ENCODE peak calls at places on chromosome 18, in seven cellular contexts. H is spleen, V is fibroblast of lung, E is HCT116, F is fibroblast of villous mesenchyme, N is tibial nerve, J is GM12865. X is an unnamed sample.

GRCh38 chr18:5619381-5619780 is 75.6 kb upstream of the EPB41L3 start:
- DNase-seq in N (no peak), V (no peak), J (no peak), E (no peak), H (no peak), F (no peak), X (no peak)

GRCh38 chr18:77039196-77040140 is 93.1 kb downstream of the MBP start:
- DNase-seq in H (no peak), J (no peak), V (peak), N (no peak), F (no peak), E (no peak), X (no peak)

GRCh38 chr18:77131652-77132368 is 773 bp downstream of the MBP start:
- DNase-seq in V (no peak), N (peak), H (peak), E (no peak), F (peak), J (peak), X (peak)

GRCh38 chr18:77108001-77108692 is 24.4 kb downstream of the MBP start:
- DNase-seq in V (peak), F (peak), J (peak), E (no peak), H (no peak), N (no peak), X (peak)

GRCh38 chr18:21960189-21960588 is 209.2 kb upstream of the GATA6 start:
- DNase-seq in V (peak), H (no peak), N (no peak), E (no peak), J (no peak), F (peak), X (no peak)

GRCh38 chr18:22088976-22089375 is 80.4 kb upstream of the GATA6 start:
- DNase-seq in E (no peak), J (no peak), N (no peak), V (no peak), H (no peak), F (no peak), X (no peak)

GRCh38 chr18:56062931-56063330 is 474.9 kb upstream of the TCF4 start:
- DNase-seq in J (no peak), E (no peak), H (no peak), V (no peak), N (no peak), F (no peak), X (no peak)

GRCh38 chr18:27921904-27922541 is 254.9 kb downstream of the CDH2 start:
- DNase-seq in N (no peak), V (peak), F (peak), E (peak), J (no peak), H (no peak), X (no peak)

GRCh38 chr18:66749030-66749429 is 145.1 kb upstream of the CDH19 start:
- DNase-seq in J (no peak), N (no peak), H (no peak), E (no peak), V (peak), F (no peak), X (no peak)

GRCh38 chr18:74281011-74281638 is 10.6 kb downstream of the CYB5A start:
- DNase-seq in F (no peak), E (no peak), V (no peak), J (no peak), N (no peak), H (no peak), X (no peak)

GRCh38 chr18:70384181-70384790 is 95.4 kb downstream of the SOCS6 start:
- DNase-seq in F (peak), H (no peak), V (peak), N (no peak), E (peak), J (no peak), X (peak)

GRCh38 chr18:72866901-72867701 is 686 bp downstream of the NETO1 start:
- DNase-seq in E (no peak), N (no peak), J (no peak), F (no peak), H (peak), V (peak), X (no peak)

GRCh38 chr18:3716116-3716660 is 266.2 kb downstream of the TGIF1 start:
- DNase-seq in N (no peak), H (no peak), F (no peak), E (no peak), V (no peak), J (no peak), X (no peak)

GRCh38 chr18:76460482-76460881 is 34.6 kb downstream of the ZNF516 start:
- DNase-seq in H (no peak), E (no peak), J (no peak), V (peak), N (no peak), F (peak), X (no peak)

GRCh38 chr18:32091724-32092421 is at the start of gene RNF138:
- DNase-seq in F (peak), N (peak), H (peak), V (peak), J (peak), E (peak), X (peak)

GRCh38 chr18:55432307-55433040 is 155.5 kb downstream of the TCF4 start:
- DNase-seq in E (no peak), F (no peak), N (no peak), H (no peak), V (no peak), J (no peak), X (no peak)

GRCh38 chr18:46341989-46342525 is 237.9 kb downstream of the HAUS1 start:
- DNase-seq in E (no peak), N (no peak), F (no peak), H (peak), V (no peak), J (no peak), X (peak)

GRCh38 chr18:42792731-42793130 is 322.8 kb downstream of the RIT2 start:
- DNase-seq in J (no peak), H (no peak), V (peak), N (no peak), F (no peak), E (no peak), X (no peak)

GRCh38 chr18:77181950-77182707 is 49.5 kb upstream of the MBP start:
- DNase-seq in F (no peak), E (no peak), N (no peak), J (no peak), V (no peak), H (no peak), X (no peak)

GRCh38 chr18:50602466-50602865 is 42.6 kb downstream of the MAPK4 start:
- DNase-seq in F (no peak), N (no peak), E (no peak), V (peak), H (no peak), J (no peak), X (no peak)

GRCh38 chr18:57210101-57210661 is 63.3 kb downstream of the BOD1L2 start:
- DNase-seq in V (peak), H (no peak), F (peak), N (peak), J (no peak), E (peak), X (peak)

GRCh38 chr18:4093676-4094075 is 361.4 kb downstream of the DLGAP1 start:
- DNase-seq in E (no peak), V (no peak), N (no peak), F (no peak), J (no peak), H (no peak), X (no peak)

GRCh38 chr18:46338213-46338612 is 234.0 kb downstream of the HAUS1 start:
- DNase-seq in H (peak), N (no peak), F (no peak), V (no peak), E (no peak), J (no peak), X (peak)

GRCh38 chr18:51345848-51346391 is 148.4 kb upstream of the MEX3C start:
- DNase-seq in N (no peak), E (no peak), J (no peak), H (no peak), F (no peak), V (no peak), X (no peak)

GRCh38 chr18:59837586-59837985 is 62.2 kb upstream of the PMAIP1 start:
- DNase-seq in V (peak), E (peak), J (peak), H (no peak), F (peak), N (no peak), X (peak)

GRCh38 chr18:23852236-23853045 is 162.1 kb upstream of the TTC39C start:
- DNase-seq in J (no peak), N (no peak), V (no peak), F (peak), E (no peak), H (no peak), X (no peak)
- H3K4me3 ChIP-seq in J (no peak), N (no peak), V (no peak), F (no peak), E (no peak), H (no peak), X (no peak)

DNA sequence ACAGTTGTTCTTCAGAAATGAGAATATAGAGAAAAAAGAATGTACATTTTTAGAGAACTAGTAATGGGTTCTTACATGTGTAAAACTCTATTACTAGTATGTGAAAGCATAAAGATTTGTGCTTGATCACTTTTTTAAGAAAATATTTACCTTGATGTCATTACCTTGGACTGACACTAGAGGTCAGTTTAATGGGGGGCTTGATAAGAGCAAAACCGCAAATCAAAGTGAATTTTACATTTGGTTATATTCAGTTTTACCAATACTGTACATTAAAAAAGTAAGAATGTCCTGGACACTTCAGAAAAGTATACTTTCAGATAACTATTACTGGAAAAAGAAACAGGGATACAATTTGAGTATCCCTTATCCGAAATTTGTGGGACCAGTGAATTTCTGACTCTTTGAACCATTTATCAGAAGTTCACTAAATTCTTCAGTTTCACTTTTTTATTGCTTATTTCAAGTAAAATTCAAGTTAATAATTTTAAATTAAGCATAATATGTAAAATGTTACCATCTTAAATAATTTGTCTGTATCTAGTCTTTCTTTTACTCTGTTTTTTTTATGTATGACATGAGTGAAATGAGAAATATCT is 1149.5 kb downstream of the DSC3 start:
- DNase-seq in N (no peak), V (peak), E (no peak), J (peak), H (no peak), F (peak), X (peak)
- TF ChIP-seq CTCF in N (no peak), V (peak), E (peak), J (peak), H (peak), F (peak), X (peak)

GRCh38 chr18:12318334-12318697 is 10.3 kb downstream of the TUBB6 start:
- DNase-seq in V (no peak), N (no peak), H (peak), J (no peak), F (no peak), E (no peak), X (no peak)
- H3K4me3 ChIP-seq in V (no peak), N (no peak), H (no peak), J (no peak), F (no peak), E (no peak), X (no peak)

GRCh38 chr18:44320619-44321460 is 359.8 kb upstream of the SETBP1 start:
- DNase-seq in E (no peak), J (no peak), N (no peak), H (no peak), F (no peak), V (no peak), X (peak)
- TF ChIP-seq CTCF in E (no peak), J (no peak), N (no peak), H (no peak), F (no peak), V (no peak), X (peak)

DNA sequence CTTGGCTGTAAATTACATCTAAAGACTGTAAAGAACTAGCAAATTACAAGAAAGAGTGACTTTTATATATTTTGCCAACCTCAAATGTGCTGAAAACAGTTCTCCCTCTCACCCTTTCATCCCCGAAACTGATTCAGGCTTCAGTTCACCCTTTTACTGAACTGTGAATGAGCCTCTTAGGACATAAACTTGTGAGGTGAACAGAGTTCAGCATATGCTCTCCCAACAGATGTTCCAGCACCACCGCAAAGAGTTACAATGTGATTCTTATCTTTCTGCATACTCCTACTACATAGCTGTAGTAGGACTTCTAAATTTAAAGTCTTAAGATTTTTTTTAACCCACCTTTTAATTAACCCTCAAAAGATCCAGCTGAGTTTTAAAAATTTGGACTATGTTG is 1.2 kb upstream of the ZCCHC2 start:
- DNase-seq in J (no peak), E (no peak), F (peak), H (no peak), V (peak), N (no peak), X (peak)
- H3K4me3 ChIP-seq in J (peak), E (peak), F (peak), H (peak), V (peak), N (no peak), X (peak)

GRCh38 chr18:79203017-79203605 is 133.9 kb downstream of the ATP9B start:
- DNase-seq in N (no peak), E (peak), J (no peak), V (peak), F (no peak), H (no peak), X (no peak)

GRCh38 chr18:79195716-79196683 is 126.8 kb downstream of the ATP9B start:
- DNase-seq in E (no peak), H (no peak), F (no peak), V (no peak), J (no peak), N (no peak), X (no peak)

GRCh38 chr18:79200546-79201268 is 131.5 kb downstream of the ATP9B start:
- DNase-seq in V (peak), E (peak), J (peak), F (peak), H (no peak), N (no peak), X (peak)

GRCh38 chr18:79197531-79197930 is 128.3 kb downstream of the ATP9B start:
- DNase-seq in H (no peak), F (no peak), J (no peak), E (no peak), V (no peak), N (no peak), X (no peak)

GRCh38 chr18:79199691-79200374 is 130.6 kb downstream of the ATP9B start:
- DNase-seq in J (no peak), V (peak), H (no peak), N (no peak), E (no peak), F (peak), X (no peak)
- TF ChIP-seq CTCF in J (no peak), V (no peak), H (no peak), N (no peak), E (no peak), F (peak), X (no peak)

GRCh38 chr18:9716375-9716774 is 8.3 kb downstream of the RAB31 start:
- DNase-seq in V (no peak), E (no peak), H (no peak), F (no peak), J (no peak), N (no peak), X (no peak)

GRCh38 chr18:9714832-9715343 is 6.8 kb downstream of the RAB31 start:
- DNase-seq in F (no peak), E (no peak), H (no peak), N (no peak), V (no peak), J (no peak), X (no peak)

GRCh38 chr18:9716780-9717563 is 8.9 kb downstream of the RAB31 start:
- DNase-seq in F (no peak), E (no peak), N (no peak), V (no peak), J (peak), H (no peak), X (no peak)

GRCh38 chr18:9712606-9713005 is 4.5 kb downstream of the RAB31 start:
- DNase-seq in F (peak), H (no peak), E (no peak), J (no peak), V (no peak), N (no peak), X (no peak)

GRCh38 chr18:9715974-9716373 is 7.9 kb downstream of the RAB31 start:
- DNase-seq in N (no peak), E (no peak), H (no peak), F (no peak), J (no peak), V (no peak), X (no peak)
- H3K4me3 ChIP-seq in N (no peak), E (no peak), H (no peak), F (no peak), J (no peak), V (no peak), X (no peak)

GRCh38 chr18:37537868-37538525 is 27.6 kb downstream of the CELF4 start:
- DNase-seq in N (peak), V (peak), H (peak), F (peak), E (peak), J (peak), X (peak)
- TF ChIP-seq CTCF in N (peak), V (peak), H (peak), F (peak), E (peak), J (peak), X (peak)